ENCODE peak calls at places on chromosomes 16 and 17, in ten cellular contexts. T is colonic mucosa, L is cardiac muscle cell, G is cardiac fibroblast, M is hepatocyte, S is suprapubic skin, U is tibial nerve, B is fibroblast of the aortic adventitia, D is upper lobe of right lung, I is BE2C. F is an unnamed sample.
A peak's percentile ranks its signal among the peaks of the same experiment; 100 is the strongest.

GRCh38 chr17:66276328-66276937 is 26.0 kb upstream of the PRKCA start:
- DNase-seq in T (no peak), L (peak; percentile 67), G (peak; percentile 51), M (no peak), S (no peak), U (no peak), B (peak; percentile 87), D (no peak), I (no peak), F (no peak)

GRCh38 chr17:9971991-9972390 is 66.9 kb upstream of the RCVRN start:
- DNase-seq in T (peak; percentile 66), L (peak; percentile 80), G (no peak), M (peak; percentile 74), S (peak; percentile 89), U (peak; percentile 58), B (peak; percentile 55), D (peak; percentile 65), I (no peak), F (no peak)

GRCh38 chr17:78993241-78993956 is 13.7 kb upstream of the LGALS3BP start:
- DNase-seq in T (peak; percentile 79), L (peak; percentile 62), G (peak; percentile 65), M (peak; percentile 74), S (peak; percentile 76), U (peak; percentile 59), B (peak; percentile 57), D (peak; percentile 69), I (peak; percentile 79), F (peak; percentile 75)

GRCh38 chr16:11806721-11807120 is 9.7 kb upstream of the ZC3H7A start:
- DNase-seq in T (no peak), L (peak; percentile 71), G (peak; percentile 74), M (no peak), S (no peak), U (no peak), B (no peak), D (peak; percentile 45), I (no peak), F (no peak)

GRCh38 chr17:29613371-29613837 is 9.3 kb downstream of the CORO6 start:
- DNase-seq in T (peak; percentile 98), L (peak; percentile 96), G (peak; percentile 90), M (peak; percentile 90), S (peak; percentile 96), U (peak; percentile 95), B (peak; percentile 83), D (peak; percentile 95), I (no peak), F (no peak)

GRCh38 chr16:88002749-88003148 is 51.5 kb downstream of the BANP start:
- DNase-seq in T (no peak), L (no peak), G (no peak), M (no peak), S (no peak), U (no peak), B (no peak), D (no peak), I (no peak), F (no peak)

GRCh38 chr17:12769981-12770380 is 19.3 kb upstream of the ARHGAP44 start:
- DNase-seq in T (no peak), L (no peak), G (no peak), M (no peak), S (no peak), U (no peak), B (no peak), D (no peak), I (no peak), F (no peak)

GRCh38 chr16:67526149-67526732 is 2.4 kb upstream of the RIPOR1 start:
- DNase-seq in T (no peak), L (peak; percentile 32), G (no peak), M (no peak), S (no peak), U (no peak), B (peak; percentile 53), D (no peak), I (no peak), F (peak; percentile 42)

GRCh38 chr16:979859-980594 is 1.5 kb upstream of the SOX8 start:
- DNase-seq in T (no peak), L (no peak), G (no peak), M (no peak), S (no peak), U (no peak), B (no peak), D (no peak), I (no peak), F (no peak)

GRCh38 chr16:78375055-78375679 is 275.7 kb downstream of the WWOX start:
- DNase-seq in T (no peak), L (no peak), G (no peak), M (no peak), S (no peak), U (no peak), B (no peak), D (no peak), I (no peak), F (no peak)

GRCh38 chr16:1546430-1546829 is 13.0 kb downstream of the TMEM204 start:
- DNase-seq in T (no peak), L (no peak), G (no peak), M (no peak), S (no peak), U (no peak), B (no peak), D (no peak), I (peak; percentile 9), F (no peak)

GRCh38 chr17:79622201-79622601 is 11.3 kb upstream of the RBFOX3 start:
- DNase-seq in T (no peak), L (no peak), G (no peak), M (no peak), S (peak; percentile 46), U (no peak), B (no peak), D (peak; percentile 53), I (no peak), F (no peak)

GRCh38 chr16:71803305-71803690 is 5.3 kb downstream of the AP1G1 start:
- DNase-seq in T (no peak), L (no peak), G (no peak), M (no peak), S (no peak), U (no peak), B (no peak), D (no peak), I (no peak), F (no peak)

GRCh38 chr17:81683208-81683583 is 401 bp downstream of the ARL16 start:
- DNase-seq in T (no peak), L (no peak), G (no peak), M (no peak), S (no peak), U (no peak), B (no peak), D (no peak), I (no peak), F (peak; percentile 66)

DNA sequence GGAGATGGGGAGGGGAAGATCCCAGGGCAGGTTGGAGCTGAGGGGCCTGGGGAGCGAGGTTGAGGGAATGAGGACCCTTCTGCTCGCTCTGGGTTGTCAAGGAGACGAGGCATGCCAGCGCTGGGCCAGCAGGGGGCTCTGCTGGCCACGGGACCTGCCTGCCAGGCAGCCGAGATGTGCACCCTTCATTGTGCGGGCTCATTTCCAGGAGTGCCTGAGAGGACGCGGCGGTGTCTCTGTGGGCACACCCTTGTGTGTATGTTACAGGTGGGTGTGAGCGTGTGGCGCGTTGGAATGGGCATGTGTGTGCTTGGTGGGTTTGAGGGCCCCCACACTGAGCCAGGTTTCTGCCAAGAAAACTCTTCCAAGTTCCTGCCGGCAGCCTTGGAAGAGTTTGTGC is 15.9 kb downstream of the ARHGAP23 start:
- DNase-seq in T (peak; percentile 47), L (peak; percentile 73), G (peak; percentile 65), M (peak; percentile 88), S (peak; percentile 85), U (peak; percentile 46), B (peak; percentile 57), D (peak; percentile 82), I (peak; percentile 86), F (peak; percentile 82)
- H3K4me3 ChIP-seq in T (no peak overlapping the region), L (no peak overlapping the region), G (no peak overlapping the region), M (no peak overlapping the region), S (no peak overlapping the region), U (peak overlapping the region; percentile 8), B (no peak overlapping the region), D (no peak overlapping the region), I (no peak overlapping the region), F (no peak overlapping the region)

GRCh38 chr17:58631523-58632323 is 60.1 kb downstream of the TEX14 start:
- DNase-seq in T (peak; percentile 97), L (peak; percentile 99), G (peak; percentile 99), M (peak; percentile 98), S (peak; percentile 95), U (peak; percentile 89), B (peak; percentile 98), D (peak; percentile 95), I (peak; percentile 96), F (peak; percentile 98)

GRCh38 chr17:58637011-58637570 is 54.8 kb downstream of the TEX14 start:
- DNase-seq in T (no peak), L (no peak), G (no peak), M (no peak), S (no peak), U (no peak), B (no peak), D (no peak), I (no peak), F (no peak)

GRCh38 chr17:58630883-58631522 is 60.8 kb downstream of the TEX14 start:
- DNase-seq in T (peak; percentile 26), L (no peak), G (no peak), M (peak; percentile 66), S (no peak), U (no peak), B (no peak), D (no peak), I (peak; percentile 47), F (no peak)

GRCh38 chr17:58626905-58627304 is 64.9 kb downstream of the TEX14 start:
- DNase-seq in T (no peak), L (no peak), G (no peak), M (no peak), S (no peak), U (no peak), B (no peak), D (no peak), I (no peak), F (no peak)

GRCh38 chr17:58632324-58633314 is 59.2 kb downstream of the TEX14 start:
- DNase-seq in T (no peak), L (no peak), G (no peak), M (no peak), S (no peak), U (no peak), B (no peak), D (no peak), I (no peak), F (no peak)
- H3K4me3 ChIP-seq in T (peak overlapping the region; percentile 32), L (peak overlapping the region; percentile 29), G (peak overlapping the region; percentile 23), M (peak overlapping the region; percentile 11), S (peak overlapping the region; percentile 46), U (peak overlapping the region; percentile 52), B (peak overlapping the region; percentile 58), D (peak overlapping the region; percentile 42), I (peak overlapping the region; percentile 57), F (peak overlapping the region; percentile 62)

GRCh38 chr16:57799619-57800212 is 2.6 kb downstream of the KIFC3 start:
- DNase-seq in T (no peak), L (no peak), G (no peak), M (peak; percentile 56), S (no peak), U (no peak), B (no peak), D (no peak), I (no peak), F (no peak)
- H3K4me3 ChIP-seq in T (no peak overlapping the region), L (no peak overlapping the region), G (no peak overlapping the region), M (no peak overlapping the region), S (no peak overlapping the region), U (peak overlapping the region; percentile 82), B (no peak overlapping the region), D (peak overlapping the region; percentile 68), I (no peak overlapping the region), F (no peak overlapping the region)

DNA sequence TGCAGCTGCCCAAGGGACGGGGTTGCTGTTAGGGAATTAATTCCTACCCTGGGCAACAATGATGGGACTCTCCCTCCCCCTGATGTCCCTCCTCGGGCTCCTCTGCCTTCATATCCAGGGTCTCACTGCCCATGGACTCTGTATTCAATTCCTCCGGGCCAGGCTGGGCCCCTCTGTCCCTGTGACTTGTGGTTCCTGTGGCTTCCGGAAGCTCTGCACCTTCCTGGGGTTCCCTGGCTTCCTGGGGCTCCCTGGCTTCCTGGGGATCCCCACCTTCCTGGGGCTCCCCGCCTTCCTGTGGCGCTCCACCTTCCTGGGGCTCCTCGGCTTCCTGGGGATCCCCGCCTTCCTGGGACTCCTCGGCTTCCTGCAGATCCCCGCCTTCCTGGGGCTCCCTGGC is 35.2 kb downstream of the SRL start:
- DNase-seq in T (no peak), L (no peak), G (no peak), M (no peak), S (no peak), U (no peak), B (no peak), D (no peak), I (no peak), F (no peak)
- H3K4me3 ChIP-seq in T (no peak overlapping the region), L (no peak overlapping the region), G (no peak overlapping the region), M (no peak overlapping the region), S (no peak overlapping the region), U (no peak overlapping the region), B (no peak overlapping the region), D (no peak overlapping the region), I (no peak overlapping the region), F (no peak overlapping the region)

F was measured in Karpas-422.